ENCODE peak calls at places on chromosomes 7 and 10, in nine cellular contexts. R, T, A, I, F, B, X, N and G are unnamed samples. For H3K4me1, the result is how much of the 10 kb centered on the place peaks cover.

GRCh38 chr7:151168022-151168786 is 710 bp upstream of the GBX1 start:
- DNase-seq in F (no peak), A (peak), B (no peak), X (peak), T (peak), I (no peak), R (no peak), N (peak), G (no peak)

GRCh38 chr10:24467605-24468004 is 256.1 kb downstream of the ARHGAP21 start:
- DNase-seq in X (no peak), A (no peak), I (no peak), B (no peak), F (no peak), T (no peak), R (no peak), N (no peak), G (no peak)

GRCh38 chr7:151244156-151244870 is 4.2 kb downstream of the SMARCD3 start:
- DNase-seq in F (peak), A (peak), B (no peak), X (peak), N (peak), T (peak), R (no peak), I (no peak), G (no peak)

GRCh38 chr7:49400891-49401550 is 372.4 kb upstream of the VWC2 start:
- DNase-seq in A (no peak), B (no peak), X (no peak), R (no peak), I (no peak), N (no peak), F (no peak), T (no peak), G (no peak)

GRCh38 chr10:125146791-125147604 is 13.4 kb downstream of the CTBP2 start:
- DNase-seq in R (no peak), X (no peak), T (no peak), B (no peak), I (no peak), N (peak), F (no peak), A (peak), G (no peak)

GRCh38 chr7:103989785-103990775 is 622 bp upstream of the RELN start:
- DNase-seq in B (no peak), F (no peak), A (no peak), T (no peak), N (no peak), X (peak), R (no peak), I (no peak), G (no peak)

GRCh38 chr10:88499569-88500470 is 83.3 kb downstream of the RNLS start:
- DNase-seq in A (no peak), X (no peak), R (no peak), B (no peak), I (no peak), N (no peak), F (no peak), T (no peak), G (no peak)

GRCh38 chr10:30630571-30630970 is 1.0 kb upstream of the LYZL2 start:
- DNase-seq in N (no peak), R (no peak), B (no peak), F (no peak), X (no peak), A (no peak), I (no peak), T (no peak), G (no peak)

GRCh38 chr10:128078136-128078969 is 47.9 kb downstream of the MKI67 start:
- DNase-seq in I (peak), R (no peak), X (peak), N (no peak), F (no peak), B (peak), T (peak), A (peak), G (peak)

GRCh38 chr7:100965723-100966541 is 3.4 kb upstream of the MUC12 start:
- DNase-seq in N (peak), B (no peak), A (peak), F (peak), I (peak), R (no peak), T (peak), X (peak), G (no peak)

GRCh38 chr10:84336406-84336805 is 8.0 kb downstream of the CCSER2 start:
- DNase-seq in T (no peak), X (no peak), I (no peak), A (no peak), N (no peak), R (no peak), B (no peak), F (no peak), G (no peak)

GRCh38 chr10:90222372-90222771 is 521.0 kb downstream of the KIF20B start:
- DNase-seq in R (no peak), B (no peak), X (no peak), A (no peak), I (no peak), F (no peak), T (no peak), N (no peak), G (no peak)

GRCh38 chr10:90846746-90847145 is 11.1 kb downstream of the HTR7 start:
- DNase-seq in A (no peak), F (no peak), T (no peak), I (no peak), B (no peak), X (no peak), N (no peak), R (no peak), G (no peak)

GRCh38 chr10:60434418-60435046 is 44.9 kb upstream of the ANK3 start:
- DNase-seq in X (peak), R (no peak), A (peak), F (no peak), B (no peak), I (no peak), T (peak), N (no peak), G (no peak)

GRCh38 chr10:114902151-114902550 is 35.8 kb upstream of the TRUB1 start:
- DNase-seq in B (no peak), I (no peak), X (no peak), N (no peak), T (no peak), A (no peak), F (no peak), R (no peak), G (no peak)

GRCh38 chr10:1549591-1550290 is 187.6 kb downstream of the ADARB2 start:
- DNase-seq in I (no peak), A (no peak), N (no peak), B (peak), T (no peak), X (no peak), F (no peak), R (no peak), G (no peak)

GRCh38 chr7:25762511-25763119 is 389.4 kb upstream of the NFE2L3 start:
- DNase-seq in X (no peak), R (no peak), I (no peak), B (no peak), T (no peak), F (no peak), A (no peak), N (no peak), G (no peak)

GRCh38 chr10:33233635-33234034 is 100.8 kb downstream of the NRP1 start:
- DNase-seq in F (no peak), I (no peak), X (no peak), T (no peak), A (no peak), R (no peak), N (no peak), B (no peak), G (no peak)

GRCh38 chr10:33229252-33229943 is 105.1 kb downstream of the NRP1 start:
- DNase-seq in A (no peak), F (no peak), N (no peak), R (no peak), X (no peak), T (no peak), B (no peak), I (no peak), G (no peak)

GRCh38 chr10:33233191-33233590 is 101.3 kb downstream of the NRP1 start:
- DNase-seq in F (no peak), R (no peak), X (no peak), I (no peak), T (no peak), A (no peak), B (no peak), N (no peak), G (no peak)

GRCh38 chr10:33229944-33230267 is 104.6 kb downstream of the NRP1 start:
- DNase-seq in I (no peak), A (no peak), R (no peak), X (no peak), B (no peak), F (no peak), T (no peak), N (no peak), G (no peak)

GRCh38 chr10:33231621-33232350 is 102.7 kb downstream of the NRP1 start:
- DNase-seq in F (no peak), I (no peak), N (no peak), B (no peak), T (no peak), A (no peak), R (no peak), X (no peak), G (no peak)
- H3K4me1 ChIP-seq in F (under half), I (under half), N (under half), B (under half), T (under half), A (under half), R (under half), X (under half), G (under half)

GRCh38 chr7:95578299-95578855 is 17.9 kb downstream of the PDK4 start:
- DNase-seq in F (no peak), T (no peak), X (no peak), I (no peak), R (no peak), N (no peak), A (no peak), B (no peak), G (no peak)
- TF ChIP-seq EP300 in F (no peak), T (no peak), X (no peak), I (no peak), R (no peak), N (no peak), A (no peak), B (no peak), G (no peak)

GRCh38 chr7:39664057-39664456 is 40.7 kb downstream of the RALA start:
- DNase-seq in R (no peak), F (no peak), N (no peak), T (no peak), B (no peak), X (no peak), I (no peak), A (no peak), G (no peak)
- H3K4me1 ChIP-seq in R (under half), F (under half), N (under half), T (under half), B (under half), X (under half), I (under half), A (under half), G (under half)

GRCh38 chr7:18354108-18354507 is 141.4 kb upstream of the HDAC9 start:
- DNase-seq in B (no peak), A (no peak), N (no peak), X (no peak), R (no peak), T (no peak), I (no peak), F (no peak), G (no peak)

GRCh38 chr7:18354686-18355085 is 140.9 kb upstream of the HDAC9 start:
- DNase-seq in I (no peak), X (no peak), B (no peak), R (no peak), F (no peak), N (no peak), T (no peak), A (no peak), G (no peak)

GRCh38 chr7:18357691-18358090 is 137.9 kb upstream of the HDAC9 start:
- DNase-seq in F (no peak), N (no peak), B (no peak), X (no peak), I (no peak), A (peak), R (no peak), T (no peak), G (no peak)

GRCh38 chr7:18352339-18353255 is 143.0 kb upstream of the HDAC9 start:
- DNase-seq in F (no peak), A (peak), B (no peak), I (no peak), X (peak), N (peak), R (no peak), T (peak), G (no peak)

DNA sequence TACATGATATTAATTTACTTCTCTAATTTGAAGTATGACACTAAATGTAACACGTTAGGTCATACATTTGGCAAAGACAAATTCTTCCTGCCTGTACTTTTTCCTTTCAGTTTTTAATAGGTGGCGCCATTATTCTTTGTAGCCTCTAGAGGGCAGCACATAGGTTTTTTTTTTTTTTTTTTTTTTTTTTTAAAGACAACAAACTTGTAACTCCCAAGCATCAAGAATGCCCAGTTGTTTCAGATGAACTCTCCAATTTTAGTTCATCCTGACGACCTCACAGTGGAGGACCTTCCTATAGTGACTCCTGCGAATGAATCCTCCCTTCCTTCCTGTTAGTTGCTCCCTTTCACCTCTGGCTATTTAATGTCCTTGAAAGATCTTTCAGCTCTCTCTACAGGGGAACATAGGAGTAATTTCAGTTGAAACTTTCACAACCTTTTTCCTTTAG is 139.3 kb upstream of the HDAC9 start:
- DNase-seq in X (peak), T (no peak), N (no peak), R (no peak), I (no peak), F (no peak), A (peak), B (no peak), G (no peak)
- TF ChIP-seq EP300 in X (no peak), T (no peak), N (no peak), R (no peak), I (no peak), F (no peak), A (no peak), B (no peak), G (no peak)